ENCODE peak calls at places on chromosome 5, in ten cellular contexts. K is HT-29; A is NCI-H1092 treated with DMSO at 0.1 percent for 48 hours; D is PC-3; Q is NCI-H510A treated with DMSO at 0.1 percent for 48 hours; R is stimulated activated CD4-positive, alpha-beta T cell treated with anti-CD3 and anti-CD28 coated beads, Interleukin-2, amount 100 ng/mL, for 48 hours; I is cardiac fibroblast; J is activated CD4-positive, CD25-positive, alpha-beta regulatory T cell treated with anti-CD3 and anti-CD28 coated beads, Interleukin-2, amount 50 U/mL, for 72 hours; Z is left kidney; M is Karpas-422. W is an unnamed sample.

GRCh38 chr5:115351356-115352195 is 55.1 kb upstream of the CCDC112 start:
- DNase-seq in K (no peak), A (peak; percentile 22), D (peak; percentile 68), Q (no peak), R (no peak), I (peak; percentile 78), J (no peak), Z (no peak), M (no peak), W (peak; percentile 50)

GRCh38 chr5:135979510-135979909 is 24.7 kb upstream of the LECT2 start:
- DNase-seq in K (no peak), A (no peak), D (no peak), Q (no peak), R (no peak), I (peak; percentile 86), J (no peak), Z (peak; percentile 14), M (no peak), W (peak; percentile 26)

GRCh38 chr5:105963856-105964255 is 1706.9 kb downstream of the EFNA5 start:
- DNase-seq in K (no peak), A (no peak), D (no peak), Q (no peak), R (no peak), I (no peak), J (no peak), Z (no peak), M (no peak), W (no peak)

GRCh38 chr5:150394103-150394502 is 18.6 kb downstream of the CD74 start:
- DNase-seq in K (no peak), A (no peak), D (no peak), Q (no peak), R (no peak), I (peak; percentile 22), J (no peak), Z (no peak), M (no peak), W (peak; percentile 29)

GRCh38 chr5:13566903-13567339 is 377.6 kb downstream of the DNAH5 start:
- DNase-seq in K (peak; percentile 12), A (no peak), D (peak; percentile 99), Q (no peak), R (no peak), I (peak; percentile 68), J (no peak), Z (no peak), M (no peak), W (peak; percentile 97)

GRCh38 chr5:132747693-132748440 is 641 bp downstream of the CCNI2 start:
- DNase-seq in K (no peak), A (no peak), D (no peak), Q (no peak), R (no peak), I (no peak), J (peak; percentile 58), Z (peak; percentile 60), M (no peak), W (no peak)

GRCh38 chr5:94094793-94095441 is 353.5 kb upstream of the POU5F2 start:
- DNase-seq in K (no peak), A (no peak), D (no peak), Q (no peak), R (no peak), I (peak; percentile 19), J (no peak), Z (no peak), M (no peak), W (no peak)

GRCh38 chr5:97425511-97425910 is 242.5 kb upstream of the RIOK2 start:
- DNase-seq in K (no peak), A (no peak), D (peak; percentile 38), Q (no peak), R (no peak), I (peak; percentile 43), J (no peak), Z (no peak), M (peak; percentile 47), W (no peak)

GRCh38 chr5:179317411-179318192 is 27.7 kb downstream of the ADAMTS2 start:
- DNase-seq in K (no peak), A (no peak), D (no peak), Q (no peak), R (no peak), I (no peak), J (no peak), Z (no peak), M (no peak), W (no peak)

GRCh38 chr5:61916621-61917620 is 389.1 kb upstream of the KIF2A start:
- DNase-seq in K (no peak), A (no peak), D (peak; percentile 87), Q (no peak), R (no peak), I (no peak), J (no peak), Z (no peak), M (no peak), W (peak; percentile 63)

GRCh38 chr5:145920542-145921210 is 15.7 kb upstream of the SH3RF2 start:
- DNase-seq in K (no peak), A (no peak), D (no peak), Q (no peak), R (no peak), I (no peak), J (no peak), Z (no peak), M (no peak), W (no peak)

GRCh38 chr5:41413067-41413466 is 97.3 kb downstream of the PLCXD3 start:
- DNase-seq in K (no peak), A (no peak), D (peak; percentile 22), Q (no peak), R (no peak), I (no peak), J (no peak), Z (no peak), M (no peak), W (no peak)

GRCh38 chr5:144203750-144204596 is 33.3 kb downstream of the KCTD16 start:
- DNase-seq in K (peak; percentile 80), A (peak; percentile 65), D (peak; percentile 73), Q (peak; percentile 48), R (peak; percentile 34), I (peak; percentile 90), J (no peak), Z (peak; percentile 80), M (peak; percentile 84), W (peak; percentile 48)

GRCh38 chr5:160042674-160043073 is 33.7 kb downstream of the TTC1 start:
- DNase-seq in K (no peak), A (no peak), D (no peak), Q (no peak), R (no peak), I (no peak), J (no peak), Z (no peak), M (no peak), W (no peak)

GRCh38 chr5:69048233-69048632 is 45.6 kb upstream of the SLC30A5 start:
- DNase-seq in K (peak; percentile 7), A (no peak), D (peak; percentile 54), Q (no peak), R (no peak), I (peak; percentile 21), J (no peak), Z (peak; percentile 17), M (peak; percentile 61), W (no peak)

GRCh38 chr5:42605490-42605889 is 151.1 kb upstream of the CCDC152 start:
- DNase-seq in K (no peak), A (no peak), D (no peak), Q (no peak), R (no peak), I (no peak), J (no peak), Z (no peak), M (no peak), W (no peak)

GRCh38 chr5:180689071-180689694 is 39.8 kb upstream of the FLT4 start:
- DNase-seq in K (no peak), A (no peak), D (no peak), Q (no peak), R (no peak), I (no peak), J (no peak), Z (no peak), M (no peak), W (no peak)

GRCh38 chr5:79020861-79021561 is 35.9 kb upstream of the ARSB start:
- DNase-seq in K (peak; percentile 72), A (peak; percentile 13), D (peak; percentile 70), Q (peak; percentile 27), R (peak; percentile 24), I (peak; percentile 84), J (no peak), Z (peak; percentile 84), M (peak; percentile 69), W (peak; percentile 55)

GRCh38 chr5:14447958-14448881 is 133.4 kb upstream of the OTULINL start:
- DNase-seq in K (no peak), A (peak; percentile 27), D (no peak), Q (no peak), R (no peak), I (peak; percentile 71), J (no peak), Z (peak; percentile 79), M (no peak), W (peak; percentile 62)

GRCh38 chr5:50963647-50964584 is 297.5 kb downstream of the PARP8 start:
- DNase-seq in K (no peak), A (peak; percentile 87), D (no peak), Q (peak; percentile 3), R (no peak), I (no peak), J (no peak), Z (peak; percentile 45), M (no peak), W (no peak)

GRCh38 chr5:113034182-113034773 is 57.7 kb downstream of the DCP2 start:
- DNase-seq in K (no peak), A (no peak), D (peak; percentile 24), Q (no peak), R (no peak), I (peak; percentile 78), J (no peak), Z (no peak), M (no peak), W (peak; percentile 95)

W was measured in HT1080.